ENCODE peak calls at places on chromosomes 4 and X, in nine cellular contexts. One of them, this sample, is unnamed.

GRCh38 chr4:151205722-151206121 is 71.2 kb upstream of the PRSS48 start:
- ATAC-seq in right cardiac atrium: peak; percentile 57
- ATAC-seq in T-helper 17 cell: no peak
- ATAC-seq in naive thymus-derived CD4-positive, alpha-beta T cell: no peak
- ATAC-seq in CD4-positive, CD25-positive, alpha-beta regulatory T cell: no peak
- ATAC-seq in heart right ventricle: no peak
- ATAC-seq in heart left ventricle: peak; percentile 55
- ATAC-seq in upper lobe of right lung: no peak
- ATAC-seq in lung: no peak
- ATAC-seq in this sample: no peak

GRCh38 chr4:88163286-88163685 is 4.8 kb upstream of the ABCG2 start:
- ATAC-seq in right cardiac atrium: no peak
- ATAC-seq in T-helper 17 cell: no peak
- ATAC-seq in naive thymus-derived CD4-positive, alpha-beta T cell: no peak
- ATAC-seq in CD4-positive, CD25-positive, alpha-beta regulatory T cell: no peak
- ATAC-seq in heart right ventricle: no peak
- ATAC-seq in heart left ventricle: no peak
- ATAC-seq in upper lobe of right lung: no peak
- ATAC-seq in lung: no peak
- ATAC-seq in this sample: no peak

GRCh38 chrX:18883234-18883960 is 100.5 kb downstream of the PHKA2 start:
- ATAC-seq in right cardiac atrium: peak; percentile 44
- ATAC-seq in T-helper 17 cell: no peak
- ATAC-seq in naive thymus-derived CD4-positive, alpha-beta T cell: no peak
- ATAC-seq in CD4-positive, CD25-positive, alpha-beta regulatory T cell: no peak
- ATAC-seq in heart right ventricle: peak; percentile 45
- ATAC-seq in heart left ventricle: peak; percentile 71
- ATAC-seq in upper lobe of right lung: peak; percentile 65
- ATAC-seq in lung: peak; percentile 31
- ATAC-seq in this sample: no peak

GRCh38 chr4:118911162-118911791 is 22.6 kb downstream of the SYNPO2 start:
- ATAC-seq in right cardiac atrium: no peak
- ATAC-seq in T-helper 17 cell: no peak
- ATAC-seq in naive thymus-derived CD4-positive, alpha-beta T cell: no peak
- ATAC-seq in CD4-positive, CD25-positive, alpha-beta regulatory T cell: no peak
- ATAC-seq in heart right ventricle: no peak
- ATAC-seq in heart left ventricle: no peak
- ATAC-seq in upper lobe of right lung: no peak
- ATAC-seq in lung: no peak
- ATAC-seq in this sample: no peak

GRCh38 chr4:44150091-44150576 is 298.5 kb downstream of the KCTD8 start:
- ATAC-seq in right cardiac atrium: no peak
- ATAC-seq in T-helper 17 cell: no peak
- ATAC-seq in naive thymus-derived CD4-positive, alpha-beta T cell: no peak
- ATAC-seq in CD4-positive, CD25-positive, alpha-beta regulatory T cell: no peak
- ATAC-seq in heart right ventricle: no peak
- ATAC-seq in heart left ventricle: no peak
- ATAC-seq in upper lobe of right lung: no peak
- ATAC-seq in lung: no peak
- ATAC-seq in this sample: no peak

GRCh38 chr4:102807345-102807744 is 20.0 kb downstream of the UBE2D3 start:
- ATAC-seq in right cardiac atrium: no peak
- ATAC-seq in T-helper 17 cell: no peak
- ATAC-seq in naive thymus-derived CD4-positive, alpha-beta T cell: no peak
- ATAC-seq in CD4-positive, CD25-positive, alpha-beta regulatory T cell: no peak
- ATAC-seq in heart right ventricle: no peak
- ATAC-seq in heart left ventricle: no peak
- ATAC-seq in upper lobe of right lung: no peak
- ATAC-seq in lung: no peak
- ATAC-seq in this sample: no peak

GRCh38 chrX:147763131-147763530 is 148.6 kb upstream of the FMR1 start:
- ATAC-seq in right cardiac atrium: no peak
- ATAC-seq in T-helper 17 cell: no peak
- ATAC-seq in naive thymus-derived CD4-positive, alpha-beta T cell: no peak
- ATAC-seq in CD4-positive, CD25-positive, alpha-beta regulatory T cell: no peak
- ATAC-seq in heart right ventricle: no peak
- ATAC-seq in heart left ventricle: no peak
- ATAC-seq in upper lobe of right lung: no peak
- ATAC-seq in lung: no peak
- ATAC-seq in this sample: no peak

GRCh38 chrX:140744085-140744484 is 34.5 kb downstream of the LINC00632 start:
- ATAC-seq in right cardiac atrium: no peak
- ATAC-seq in T-helper 17 cell: peak; percentile 94
- ATAC-seq in naive thymus-derived CD4-positive, alpha-beta T cell: peak; percentile 27
- ATAC-seq in CD4-positive, CD25-positive, alpha-beta regulatory T cell: no peak
- ATAC-seq in heart right ventricle: no peak
- ATAC-seq in heart left ventricle: no peak
- ATAC-seq in upper lobe of right lung: no peak
- ATAC-seq in lung: no peak
- ATAC-seq in this sample: no peak

GRCh38 chr4:3300198-3300671 is 7.4 kb downstream of the RGS12 start:
- ATAC-seq in right cardiac atrium: no peak
- ATAC-seq in T-helper 17 cell: no peak
- ATAC-seq in naive thymus-derived CD4-positive, alpha-beta T cell: no peak
- ATAC-seq in CD4-positive, CD25-positive, alpha-beta regulatory T cell: no peak
- ATAC-seq in heart right ventricle: no peak
- ATAC-seq in heart left ventricle: no peak
- ATAC-seq in upper lobe of right lung: no peak
- ATAC-seq in lung: no peak
- ATAC-seq in this sample: no peak

GRCh38 chr4:145930592-145930991 is 8.0 kb downstream of the ZNF827 start:
- ATAC-seq in right cardiac atrium: peak; percentile 33
- ATAC-seq in T-helper 17 cell: no peak
- ATAC-seq in naive thymus-derived CD4-positive, alpha-beta T cell: peak; percentile 27
- ATAC-seq in CD4-positive, CD25-positive, alpha-beta regulatory T cell: no peak
- ATAC-seq in heart right ventricle: peak; percentile 53
- ATAC-seq in heart left ventricle: peak; percentile 44
- ATAC-seq in upper lobe of right lung: no peak
- ATAC-seq in lung: no peak
- ATAC-seq in this sample: no peak

GRCh38 chr4:189600598-189601435 is 339.9 kb upstream of the FRG1 start:
- ATAC-seq in right cardiac atrium: peak; percentile 58
- ATAC-seq in T-helper 17 cell: no peak
- ATAC-seq in naive thymus-derived CD4-positive, alpha-beta T cell: no peak
- ATAC-seq in CD4-positive, CD25-positive, alpha-beta regulatory T cell: no peak
- ATAC-seq in heart right ventricle: no peak
- ATAC-seq in heart left ventricle: no peak
- ATAC-seq in upper lobe of right lung: no peak
- ATAC-seq in lung: no peak
- ATAC-seq in this sample: no peak

GRCh38 chr4:153040677-153041076 is 104.6 kb downstream of the FHDC1 start:
- ATAC-seq in right cardiac atrium: no peak
- ATAC-seq in T-helper 17 cell: no peak
- ATAC-seq in naive thymus-derived CD4-positive, alpha-beta T cell: no peak
- ATAC-seq in CD4-positive, CD25-positive, alpha-beta regulatory T cell: no peak
- ATAC-seq in heart right ventricle: no peak
- ATAC-seq in heart left ventricle: no peak
- ATAC-seq in upper lobe of right lung: no peak
- ATAC-seq in lung: no peak
- ATAC-seq in this sample: no peak

GRCh38 chr4:6549445-6549844 is 25.5 kb upstream of the MAN2B2 start:
- ATAC-seq in right cardiac atrium: no peak
- ATAC-seq in T-helper 17 cell: no peak
- ATAC-seq in naive thymus-derived CD4-positive, alpha-beta T cell: no peak
- ATAC-seq in CD4-positive, CD25-positive, alpha-beta regulatory T cell: no peak
- ATAC-seq in heart right ventricle: no peak
- ATAC-seq in heart left ventricle: no peak
- ATAC-seq in upper lobe of right lung: no peak
- ATAC-seq in lung: no peak
- ATAC-seq in this sample: no peak

GRCh38 chr4:146098397-146098796 is 77.1 kb upstream of the LSM6 start:
- ATAC-seq in right cardiac atrium: no peak
- ATAC-seq in T-helper 17 cell: no peak
- ATAC-seq in naive thymus-derived CD4-positive, alpha-beta T cell: no peak
- ATAC-seq in CD4-positive, CD25-positive, alpha-beta regulatory T cell: no peak
- ATAC-seq in heart right ventricle: no peak
- ATAC-seq in heart left ventricle: no peak
- ATAC-seq in upper lobe of right lung: no peak
- ATAC-seq in lung: no peak
- ATAC-seq in this sample: no peak

GRCh38 chrX:41922125-41922521 is 1.2 kb downstream of the CASK start:
- ATAC-seq in right cardiac atrium: no peak
- ATAC-seq in T-helper 17 cell: no peak
- ATAC-seq in naive thymus-derived CD4-positive, alpha-beta T cell: no peak
- ATAC-seq in CD4-positive, CD25-positive, alpha-beta regulatory T cell: peak; percentile 19
- ATAC-seq in heart right ventricle: no peak
- ATAC-seq in heart left ventricle: no peak
- ATAC-seq in upper lobe of right lung: no peak
- ATAC-seq in lung: no peak
- ATAC-seq in this sample: no peak

GRCh38 chr4:134634301-134634700 is 432.7 kb upstream of the PABPC4L start:
- ATAC-seq in right cardiac atrium: no peak
- ATAC-seq in T-helper 17 cell: no peak
- ATAC-seq in naive thymus-derived CD4-positive, alpha-beta T cell: no peak
- ATAC-seq in CD4-positive, CD25-positive, alpha-beta regulatory T cell: no peak
- ATAC-seq in heart right ventricle: no peak
- ATAC-seq in heart left ventricle: no peak
- ATAC-seq in upper lobe of right lung: no peak
- ATAC-seq in lung: no peak
- ATAC-seq in this sample: no peak

GRCh38 chr4:154838694-154839093 is 57.6 kb downstream of the RBM46 start:
- ATAC-seq in right cardiac atrium: no peak
- ATAC-seq in T-helper 17 cell: no peak
- ATAC-seq in naive thymus-derived CD4-positive, alpha-beta T cell: no peak
- ATAC-seq in CD4-positive, CD25-positive, alpha-beta regulatory T cell: no peak
- ATAC-seq in heart right ventricle: no peak
- ATAC-seq in heart left ventricle: no peak
- ATAC-seq in upper lobe of right lung: no peak
- ATAC-seq in lung: no peak
- ATAC-seq in this sample: no peak

GRCh38 chr4:11194431-11194830 is 234.3 kb downstream of the HS3ST1 start:
- ATAC-seq in right cardiac atrium: no peak
- ATAC-seq in T-helper 17 cell: no peak
- ATAC-seq in naive thymus-derived CD4-positive, alpha-beta T cell: no peak
- ATAC-seq in CD4-positive, CD25-positive, alpha-beta regulatory T cell: no peak
- ATAC-seq in heart right ventricle: no peak
- ATAC-seq in heart left ventricle: no peak
- ATAC-seq in upper lobe of right lung: no peak
- ATAC-seq in lung: no peak
- ATAC-seq in this sample: no peak

DNA sequence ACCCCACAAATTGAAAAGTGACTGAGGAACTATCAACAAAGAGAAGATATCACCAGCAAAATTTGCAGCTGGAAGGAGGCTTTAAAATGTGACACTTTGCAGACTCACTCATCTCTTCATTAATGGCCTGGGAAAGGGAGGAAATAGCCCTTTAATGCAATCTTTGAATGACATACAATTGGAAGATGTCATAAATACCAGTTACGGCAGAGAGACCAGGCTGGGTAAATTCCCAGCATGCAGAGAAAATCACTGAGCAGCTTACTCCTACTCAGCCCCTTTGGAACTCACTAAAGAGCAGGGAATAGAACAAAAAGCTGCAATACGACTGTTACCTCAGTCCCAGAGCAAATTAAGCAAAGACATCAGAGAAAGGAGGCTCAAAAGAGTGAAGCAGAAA is 238.9 kb downstream of the HS3ST1 start:
- ATAC-seq in right cardiac atrium: no peak
- ATAC-seq in T-helper 17 cell: no peak
- ATAC-seq in naive thymus-derived CD4-positive, alpha-beta T cell: no peak
- ATAC-seq in CD4-positive, CD25-positive, alpha-beta regulatory T cell: no peak
- ATAC-seq in heart right ventricle: no peak
- ATAC-seq in heart left ventricle: no peak
- ATAC-seq in upper lobe of right lung: no peak
- ATAC-seq in lung: no peak
- ATAC-seq in this sample: no peak
- H3K9me3 ChIP-seq in right cardiac atrium: no peaks in the 10 kb centered on the region
- H3K9me3 ChIP-seq in T-helper 17 cell: no peaks in the 10 kb centered on the region
- H3K9me3 ChIP-seq in naive thymus-derived CD4-positive, alpha-beta T cell: no peaks in the 10 kb centered on the region
- H3K9me3 ChIP-seq in CD4-positive, CD25-positive, alpha-beta regulatory T cell: no peaks in the 10 kb centered on the region
- H3K9me3 ChIP-seq in heart right ventricle: no peaks in the 10 kb centered on the region
- H3K9me3 ChIP-seq in heart left ventricle: no peaks in the 10 kb centered on the region
- H3K9me3 ChIP-seq in upper lobe of right lung: no peaks in the 10 kb centered on the region
- H3K9me3 ChIP-seq in lung: no peaks in the 10 kb centered on the region
- H3K9me3 ChIP-seq in this sample: no peaks in the 10 kb centered on the region

DNA sequence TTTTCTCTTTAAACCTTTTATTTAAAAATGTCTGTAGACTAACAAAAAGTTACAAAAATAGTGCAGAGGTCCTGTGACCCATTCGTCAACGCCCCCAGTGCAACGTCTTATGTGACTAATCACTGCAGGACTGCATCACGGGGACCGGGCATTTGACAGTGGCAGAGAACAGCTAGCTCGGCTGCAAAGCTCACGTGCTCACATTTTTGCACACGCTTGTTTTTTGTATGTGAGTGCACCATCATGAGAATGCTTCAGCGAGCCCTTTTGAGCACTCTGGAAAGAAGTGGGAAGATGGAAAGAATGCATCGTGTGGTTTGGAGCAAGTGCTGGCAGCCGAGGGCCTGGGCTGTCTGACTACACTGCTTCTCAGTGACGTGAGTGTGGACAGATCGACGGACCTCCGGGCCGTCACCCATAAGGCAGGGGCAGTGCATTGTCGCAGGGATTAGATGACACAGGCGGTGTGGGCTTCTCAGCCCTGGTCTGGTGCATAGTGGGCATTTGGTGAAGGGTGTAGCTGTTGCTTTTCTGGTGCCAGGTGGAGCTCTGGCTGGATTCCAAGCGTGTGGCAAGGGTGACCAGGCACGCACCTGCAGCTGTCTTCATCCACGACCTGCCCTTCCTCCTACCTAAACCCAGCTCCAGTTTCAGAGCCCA is 17.7 kb downstream of the SPON2 start:
- ATAC-seq in right cardiac atrium: peak; percentile 67
- ATAC-seq in T-helper 17 cell: no peak
- ATAC-seq in naive thymus-derived CD4-positive, alpha-beta T cell: no peak
- ATAC-seq in CD4-positive, CD25-positive, alpha-beta regulatory T cell: no peak
- ATAC-seq in heart right ventricle: peak; percentile 61
- ATAC-seq in heart left ventricle: peak; percentile 50
- ATAC-seq in upper lobe of right lung: peak; percentile 51
- ATAC-seq in lung: peak; percentile 22
- ATAC-seq in this sample: peak; percentile 62
- H3K9me3 ChIP-seq in right cardiac atrium: no peaks in the 10 kb centered on the region
- H3K9me3 ChIP-seq in T-helper 17 cell: no peaks in the 10 kb centered on the region
- H3K9me3 ChIP-seq in naive thymus-derived CD4-positive, alpha-beta T cell: no peaks in the 10 kb centered on the region
- H3K9me3 ChIP-seq in CD4-positive, CD25-positive, alpha-beta regulatory T cell: peaks cover 2% of the 10 kb centered on the region
- H3K9me3 ChIP-seq in heart right ventricle: peaks cover 19% of the 10 kb centered on the region
- H3K9me3 ChIP-seq in heart left ventricle: no peaks in the 10 kb centered on the region
- H3K9me3 ChIP-seq in upper lobe of right lung: no peaks in the 10 kb centered on the region
- H3K9me3 ChIP-seq in lung: peaks cover 9% of the 10 kb centered on the region
- H3K9me3 ChIP-seq in this sample: no peaks in the 10 kb centered on the region

DNA sequence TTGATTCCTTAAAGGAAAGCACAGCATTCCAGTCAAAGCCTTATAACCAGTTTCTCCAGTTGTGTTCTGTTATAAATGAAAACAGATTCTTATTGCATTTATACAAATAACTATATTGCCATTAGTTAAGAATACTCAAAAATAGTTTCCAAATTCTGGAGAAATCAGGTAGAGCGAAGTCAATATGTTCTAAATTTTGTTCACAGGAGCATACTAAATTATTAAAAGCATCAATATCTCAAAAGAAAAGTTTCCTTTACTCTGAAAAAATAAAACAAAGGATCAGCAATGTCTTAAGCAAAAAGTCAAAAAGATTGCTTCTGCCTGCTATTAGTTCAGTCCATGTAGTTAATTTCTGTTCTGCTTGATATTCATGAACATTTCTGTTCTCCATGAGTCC is 39.7 kb downstream of the PGRMC2 start:
- ATAC-seq in right cardiac atrium: no peak
- ATAC-seq in T-helper 17 cell: no peak
- ATAC-seq in naive thymus-derived CD4-positive, alpha-beta T cell: no peak
- ATAC-seq in CD4-positive, CD25-positive, alpha-beta regulatory T cell: no peak
- ATAC-seq in heart right ventricle: no peak
- ATAC-seq in heart left ventricle: no peak
- ATAC-seq in upper lobe of right lung: no peak
- ATAC-seq in lung: no peak
- ATAC-seq in this sample: no peak
- H3K9me3 ChIP-seq in right cardiac atrium: no peaks in the 10 kb centered on the region
- H3K9me3 ChIP-seq in T-helper 17 cell: peaks cover 3% of the 10 kb centered on the region
- H3K9me3 ChIP-seq in naive thymus-derived CD4-positive, alpha-beta T cell: no peaks in the 10 kb centered on the region
- H3K9me3 ChIP-seq in CD4-positive, CD25-positive, alpha-beta regulatory T cell: peaks cover 8% of the 10 kb centered on the region
- H3K9me3 ChIP-seq in heart right ventricle: peaks cover 18% of the 10 kb centered on the region
- H3K9me3 ChIP-seq in heart left ventricle: no peaks in the 10 kb centered on the region
- H3K9me3 ChIP-seq in upper lobe of right lung: no peaks in the 10 kb centered on the region
- H3K9me3 ChIP-seq in lung: no peaks in the 10 kb centered on the region
- H3K9me3 ChIP-seq in this sample: no peaks in the 10 kb centered on the region

GRCh38 chr4:1251773-1252066 is 2.8 kb upstream of the CTBP1 start:
- ATAC-seq in right cardiac atrium: no peak
- ATAC-seq in T-helper 17 cell: no peak
- ATAC-seq in naive thymus-derived CD4-positive, alpha-beta T cell: no peak
- ATAC-seq in CD4-positive, CD25-positive, alpha-beta regulatory T cell: no peak
- ATAC-seq in heart right ventricle: no peak
- ATAC-seq in heart left ventricle: no peak
- ATAC-seq in upper lobe of right lung: no peak
- ATAC-seq in lung: no peak
- ATAC-seq in this sample: no peak
- H3K9me3 ChIP-seq in right cardiac atrium: no peaks in the 10 kb centered on the region
- H3K9me3 ChIP-seq in T-helper 17 cell: no peaks in the 10 kb centered on the region
- H3K9me3 ChIP-seq in naive thymus-derived CD4-positive, alpha-beta T cell: no peaks in the 10 kb centered on the region
- H3K9me3 ChIP-seq in CD4-positive, CD25-positive, alpha-beta regulatory T cell: no peaks in the 10 kb centered on the region
- H3K9me3 ChIP-seq in heart right ventricle: peaks cover 13% of the 10 kb centered on the region
- H3K9me3 ChIP-seq in heart left ventricle: no peaks in the 10 kb centered on the region
- H3K9me3 ChIP-seq in upper lobe of right lung: no peaks in the 10 kb centered on the region
- H3K9me3 ChIP-seq in lung: no peaks in the 10 kb centered on the region
- H3K9me3 ChIP-seq in this sample: no peaks in the 10 kb centered on the region